ENCODE peak calls at places on chromosomes 16 and 17, in six cellular contexts. O is astrocyte of the spinal cord; N is CD8-positive, alpha-beta T cell; M is fibroblast of pulmonary artery; Y is OCI-LY7; X is fibroblast of lung. E is an unnamed sample.
A peak's percentile ranks its signal among the peaks of the same experiment; 100 is the strongest.

GRCh38 chr17:42518046-42518754 is 17.8 kb upstream of the NAGLU start:
- DNase-seq in X (peak; percentile 98), Y (no peak), M (peak; percentile 99), O (peak; percentile 93), N (no peak), E (peak; percentile 97)

GRCh38 chr17:82204831-82205719 is 7.6 kb downstream of the CCDC57 start:
- DNase-seq in O (peak; percentile 77), Y (no peak), X (peak; percentile 68), M (peak; percentile 70), N (no peak), E (peak; percentile 84)

GRCh38 chr16:1681032-1681431 is 3.0 kb downstream of the JPT2 start:
- DNase-seq in N (no peak), M (no peak), O (no peak), X (no peak), Y (no peak), E (no peak)

GRCh38 chr17:80805032-80805751 is 186.4 kb upstream of the CHMP6 start:
- DNase-seq in X (no peak), Y (no peak), M (no peak), N (no peak), O (no peak), E (no peak)

GRCh38 chr17:63961355-63962207 is 11.1 kb downstream of the SCN4A start:
- DNase-seq in M (peak; percentile 68), O (peak; percentile 59), N (peak; percentile 55), X (peak; percentile 85), Y (peak; percentile 94), E (peak; percentile 8)

GRCh38 chr16:72198021-72198420 is 26.1 kb upstream of the PMFBP1 start:
- DNase-seq in Y (no peak), O (peak; percentile 87), N (no peak), M (peak; percentile 93), X (peak; percentile 96), E (peak; percentile 59)

GRCh38 chr17:32350662-32351418 is 883 bp downstream of the ZNF207 start:
- DNase-seq in M (peak; percentile 82), N (peak; percentile 63), Y (peak; percentile 72), X (peak; percentile 81), O (peak; percentile 69), E (peak; percentile 60)

GRCh38 chr16:610513-611381 is 20.0 kb upstream of the WFIKKN1 start:
- DNase-seq in Y (peak; percentile 31), X (no peak), N (peak; percentile 65), M (no peak), O (peak; percentile 26), E (no peak)

GRCh38 chr17:78168906-78169793 is 769 bp downstream of the SYNGR2 start:
- DNase-seq in M (peak; percentile 25), Y (peak; percentile 51), N (peak; percentile 62), O (peak; percentile 33), X (no peak), E (peak; percentile 52)

GRCh38 chr16:59878479-59878878 is 1144.4 kb upstream of the GOT2 start:
- DNase-seq in X (peak; percentile 75), O (peak; percentile 79), Y (no peak), M (peak; percentile 35), N (no peak), E (peak; percentile 57)

GRCh38 chr17:75878174-75878998 is at the start of gene TRIM47:
- DNase-seq in X (peak; percentile 65), N (no peak), O (peak; percentile 56), M (peak; percentile 77), Y (no peak), E (no peak)

GRCh38 chr17:41894791-41895331 is 23.9 kb downstream of the ACLY start:
- DNase-seq in O (peak; percentile 88), M (peak; percentile 66), N (no peak), Y (no peak), X (peak; percentile 87), E (peak; percentile 96)

GRCh38 chr17:82315703-82316358 is 1.6 kb downstream of the CD7 start:
- DNase-seq in O (no peak), X (no peak), Y (no peak), N (peak; percentile 76), M (no peak), E (no peak)

GRCh38 chr16:18999045-18999393 is 15.3 kb downstream of the TMC7 start:
- DNase-seq in X (no peak), Y (no peak), M (no peak), O (no peak), N (no peak), E (no peak)

DNA sequence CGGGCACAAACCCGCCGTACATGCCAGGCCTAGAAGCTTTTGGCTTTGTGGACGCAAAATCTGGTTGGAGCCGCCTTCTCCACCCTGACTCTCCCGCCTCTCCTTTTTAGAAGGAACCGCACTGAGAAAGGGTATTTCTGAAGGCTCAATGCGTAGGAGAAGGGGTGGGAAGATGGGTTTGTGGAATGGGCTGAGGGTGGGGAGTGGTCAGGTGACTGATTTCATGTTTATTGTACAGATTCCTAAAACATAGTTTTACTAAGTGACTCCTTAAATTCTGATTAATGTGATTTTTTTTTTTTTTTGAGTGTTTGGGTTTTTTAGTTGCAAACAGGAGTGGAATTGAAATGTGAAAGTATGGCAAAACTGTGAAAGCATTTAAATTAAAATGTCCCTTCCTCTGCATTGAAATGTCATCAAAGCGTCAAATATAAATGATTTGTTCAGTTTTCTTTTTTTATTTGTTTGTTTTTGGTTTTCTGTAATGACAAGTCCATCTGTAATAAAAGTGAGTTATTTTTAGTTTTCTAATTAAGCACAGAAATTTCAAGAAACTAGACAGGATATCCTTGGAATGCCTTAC is 1.8 kb upstream of the TOB1 start:
- DNase-seq in O (no peak), M (no peak), Y (no peak), N (no peak), X (no peak), E (no peak)
- TF ChIP-seq CTCF in O (no peak), M (no peak), Y (no peak), N (no peak), X (no peak), E (no peak)

DNA sequence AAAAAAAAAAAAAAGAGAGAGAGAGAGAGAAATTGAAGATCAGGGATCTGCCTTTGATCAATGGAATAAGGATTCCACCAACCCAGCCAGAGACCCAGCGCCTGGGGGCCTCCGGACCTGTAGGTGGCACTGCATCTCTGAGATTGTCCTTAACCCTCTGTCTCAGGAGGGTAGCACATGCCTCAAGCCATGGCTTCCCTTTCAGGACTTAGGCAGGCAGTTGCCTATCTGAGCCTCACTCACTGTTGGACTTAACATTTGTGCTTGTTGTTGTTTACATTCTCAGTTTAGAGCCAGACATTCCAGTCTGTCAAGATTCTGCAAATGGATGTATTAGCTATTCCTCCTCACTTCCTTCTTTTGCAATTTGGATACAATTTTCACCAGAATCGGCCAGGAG is 5.1 kb upstream of the SCNN1B start:
- DNase-seq in M (no peak), Y (peak; percentile 58), X (no peak), O (no peak), N (no peak), E (no peak)
- TF ChIP-seq CTCF in M (no peak), Y (peak; percentile 79), X (no peak), O (peak; percentile 10), N (no peak), E (peak; percentile 34)

GRCh38 chr17:206941-207560 is 25.6 kb upstream of the DOC2B start:
- DNase-seq in Y (no peak), M (no peak), N (no peak), O (no peak), X (no peak), E (no peak)
- TF ChIP-seq CTCF in Y (no peak), M (no peak), N (no peak), O (no peak), X (no peak), E (no peak)

DNA sequence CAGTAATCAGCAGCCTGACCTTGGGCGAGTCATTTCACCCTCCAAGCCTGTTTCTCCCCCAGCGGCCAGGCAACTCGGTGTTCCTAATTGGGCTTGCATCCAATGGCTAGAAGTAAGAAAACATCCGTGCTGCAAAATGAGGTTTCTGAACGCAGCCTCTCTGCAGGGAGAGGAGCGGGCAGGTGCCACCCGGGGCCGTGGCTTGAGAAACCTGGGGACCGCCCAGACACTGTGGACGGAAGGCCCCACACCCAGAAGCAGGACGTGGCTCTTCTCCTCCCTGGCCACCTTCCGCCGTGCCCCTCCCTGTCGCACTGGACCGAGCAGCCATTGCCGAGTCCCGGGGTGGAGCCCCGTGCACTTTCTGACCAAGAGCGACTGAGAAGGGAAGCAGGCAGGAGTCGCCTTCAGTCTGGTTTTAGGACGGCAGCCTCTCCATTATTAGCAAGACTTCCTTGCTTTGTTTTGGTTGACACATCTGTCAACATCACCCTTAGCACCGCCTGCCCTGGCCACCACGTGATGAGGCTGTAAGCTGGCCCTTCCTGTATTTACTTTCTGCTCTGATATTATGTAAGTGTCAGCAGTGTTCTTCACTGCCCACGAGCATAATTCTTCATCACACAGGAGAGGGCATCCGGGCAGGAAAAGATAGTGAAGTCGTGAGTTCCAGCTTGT is 785 bp downstream of the HERPUD1 start:
- DNase-seq in N (peak; percentile 30), Y (peak; percentile 66), M (peak; percentile 87), X (peak; percentile 79), O (peak; percentile 60), E (peak; percentile 71)
- TF ChIP-seq CTCF in N (no peak), Y (no peak), M (no peak), X (no peak), O (no peak), E (peak; percentile 25)

GRCh38 chr17:57255776-57256681 is at the start of gene MSI2:
- DNase-seq in M (peak; percentile 87), O (peak; percentile 85), N (peak; percentile 96), Y (peak; percentile 89), X (peak; percentile 88), E (peak; percentile 66)
- TF ChIP-seq CTCF in M (no peak), O (no peak), N (no peak), Y (no peak), X (no peak), E (no peak)

DNA sequence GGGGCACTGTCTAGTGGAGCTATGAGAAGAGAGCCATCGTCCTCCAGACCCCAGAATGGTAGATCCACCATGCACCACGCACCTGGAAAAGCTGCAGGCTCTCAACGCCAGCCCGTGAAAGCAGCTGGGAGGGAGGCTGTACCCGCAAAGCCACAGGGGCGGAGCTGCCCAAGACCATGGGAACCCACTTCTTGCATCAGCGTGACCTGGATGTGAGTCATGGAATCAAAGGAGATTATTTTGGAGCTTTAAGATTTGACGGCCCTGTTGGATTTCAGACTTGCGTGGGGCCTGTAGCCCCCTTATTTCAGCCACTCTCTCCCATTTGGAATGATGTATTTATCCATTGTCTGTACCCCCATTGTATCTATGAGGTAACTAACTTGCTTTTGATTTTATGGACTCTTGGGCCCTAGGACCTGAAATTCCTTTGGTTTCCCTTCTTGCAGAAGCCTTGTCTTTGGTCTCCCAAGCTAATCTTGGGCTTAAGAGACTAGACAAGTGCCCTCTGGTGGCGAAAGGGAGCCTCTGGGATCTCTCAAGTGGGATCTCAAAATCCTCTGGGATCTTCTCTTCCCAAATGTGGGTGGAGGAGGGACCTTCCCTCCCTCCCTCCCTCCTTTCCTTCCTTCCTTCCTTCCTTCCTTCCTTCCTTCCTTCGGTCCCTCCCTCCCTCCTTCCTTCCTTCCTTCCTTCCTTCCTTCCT is 58.2 kb upstream of the HAPSTR1 start:
- DNase-seq in N (no peak), X (peak; percentile 78), M (peak; percentile 78), O (peak; percentile 64), Y (peak; percentile 41), E (peak; percentile 57)
- TF ChIP-seq CTCF in N (no peak), X (peak; percentile 62), M (peak; percentile 71), O (peak; percentile 79), Y (peak; percentile 66), E (peak; percentile 79)

DNA sequence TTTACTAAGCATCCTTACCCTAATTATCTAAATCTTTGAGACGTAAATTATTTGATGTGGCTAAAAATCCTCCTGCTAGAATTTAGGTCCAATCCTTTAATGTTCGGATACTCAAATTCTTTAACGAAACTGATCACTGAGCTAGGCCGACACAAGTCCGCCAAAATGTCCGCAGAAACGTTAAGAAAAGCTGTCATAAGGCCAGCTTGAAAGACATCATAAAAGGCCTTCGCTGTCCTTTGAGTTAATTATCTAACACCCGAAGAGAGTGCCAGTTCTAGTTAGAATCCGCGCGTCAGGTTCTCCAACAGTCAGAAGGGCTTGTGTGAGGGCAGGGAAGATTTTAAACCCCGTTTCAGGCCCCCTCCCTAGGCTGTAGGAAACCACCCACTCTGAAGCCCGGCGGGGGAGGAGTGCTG is 792 bp upstream of the CLTC start:
- DNase-seq in M (no peak), O (no peak), Y (no peak), N (no peak), X (no peak), E (no peak)
- TF ChIP-seq CTCF in M (no peak), O (no peak), Y (no peak), N (no peak), X (no peak), E (no peak)

E was measured in HFFc6.